ENCODE peak calls at places on chromosome 7, in ten cellular contexts. One of them, this sample, is unnamed.

GRCh38 chr7:21355406-21355874 is 72.4 kb upstream of the SP4 start:
- DNase-seq in breast epithelium: no peak
- DNase-seq in endothelial cell: no peak
- DNase-seq in A549: no peak
- DNase-seq in foreskin keratinocyte: no peak
- DNase-seq in Caco-2: no peak
- DNase-seq in Panc1: no peak
- DNase-seq in nephron progenitor cell: no peak
- DNase-seq in esophagus squamous epithelium: no peak
- DNase-seq in ascending aorta: no peak
- DNase-seq in this sample: peak; percentile 82

GRCh38 chr7:94396044-94396443 is 1.3 kb downstream of the COL1A2 start:
- DNase-seq in breast epithelium: no peak
- DNase-seq in endothelial cell: no peak
- DNase-seq in A549: no peak
- DNase-seq in foreskin keratinocyte: no peak
- DNase-seq in Caco-2: no peak
- DNase-seq in Panc1: no peak
- DNase-seq in nephron progenitor cell: no peak
- DNase-seq in esophagus squamous epithelium: no peak
- DNase-seq in ascending aorta: no peak
- DNase-seq in this sample: no peak

GRCh38 chr7:68868975-68869374 is 729.3 kb upstream of the AUTS2 start:
- DNase-seq in breast epithelium: no peak
- DNase-seq in endothelial cell: no peak
- DNase-seq in A549: no peak
- DNase-seq in foreskin keratinocyte: no peak
- DNase-seq in Caco-2: no peak
- DNase-seq in Panc1: no peak
- DNase-seq in nephron progenitor cell: no peak
- DNase-seq in esophagus squamous epithelium: no peak
- DNase-seq in ascending aorta: no peak
- DNase-seq in this sample: no peak

GRCh38 chr7:47755248-47755647 is 173.3 kb upstream of the TNS3 start:
- DNase-seq in breast epithelium: no peak
- DNase-seq in endothelial cell: no peak
- DNase-seq in A549: no peak
- DNase-seq in foreskin keratinocyte: no peak
- DNase-seq in Caco-2: no peak
- DNase-seq in Panc1: no peak
- DNase-seq in nephron progenitor cell: no peak
- DNase-seq in esophagus squamous epithelium: no peak
- DNase-seq in ascending aorta: no peak
- DNase-seq in this sample: no peak

GRCh38 chr7:159127691-159128642 is 16.7 kb downstream of the VIPR2 start:
- DNase-seq in breast epithelium: no peak
- DNase-seq in endothelial cell: no peak
- DNase-seq in A549: no peak
- DNase-seq in foreskin keratinocyte: no peak
- DNase-seq in Caco-2: no peak
- DNase-seq in Panc1: no peak
- DNase-seq in nephron progenitor cell: no peak
- DNase-seq in esophagus squamous epithelium: no peak
- DNase-seq in ascending aorta: no peak
- DNase-seq in this sample: no peak

GRCh38 chr7:131498237-131498885 is 58.1 kb downstream of the PODXL start:
- DNase-seq in breast epithelium: no peak
- DNase-seq in endothelial cell: no peak
- DNase-seq in A549: no peak
- DNase-seq in foreskin keratinocyte: no peak
- DNase-seq in Caco-2: no peak
- DNase-seq in Panc1: no peak
- DNase-seq in nephron progenitor cell: no peak
- DNase-seq in esophagus squamous epithelium: no peak
- DNase-seq in ascending aorta: no peak
- DNase-seq in this sample: no peak

GRCh38 chr7:33186187-33186586 is 56.8 kb downstream of the BBS9 start:
- DNase-seq in breast epithelium: no peak
- DNase-seq in endothelial cell: no peak
- DNase-seq in A549: no peak
- DNase-seq in foreskin keratinocyte: peak; percentile 35
- DNase-seq in Caco-2: no peak
- DNase-seq in Panc1: no peak
- DNase-seq in nephron progenitor cell: no peak
- DNase-seq in esophagus squamous epithelium: no peak
- DNase-seq in ascending aorta: no peak
- DNase-seq in this sample: no peak

GRCh38 chr7:129768614-129769399 is 157.3 kb downstream of the NRF1 start:
- DNase-seq in breast epithelium: no peak
- DNase-seq in endothelial cell: no peak
- DNase-seq in A549: no peak
- DNase-seq in foreskin keratinocyte: no peak
- DNase-seq in Caco-2: no peak
- DNase-seq in Panc1: no peak
- DNase-seq in nephron progenitor cell: no peak
- DNase-seq in esophagus squamous epithelium: no peak
- DNase-seq in ascending aorta: no peak
- DNase-seq in this sample: no peak

GRCh38 chr7:128351296-128352123 is 7.8 kb upstream of the RBM28 start:
- DNase-seq in breast epithelium: no peak
- DNase-seq in endothelial cell: no peak
- DNase-seq in A549: no peak
- DNase-seq in foreskin keratinocyte: no peak
- DNase-seq in Caco-2: no peak
- DNase-seq in Panc1: no peak
- DNase-seq in nephron progenitor cell: no peak
- DNase-seq in esophagus squamous epithelium: no peak
- DNase-seq in ascending aorta: no peak
- DNase-seq in this sample: no peak

GRCh38 chr7:23247602-23248335 is 1.2 kb downstream of the GPNMB start:
- DNase-seq in breast epithelium: no peak
- DNase-seq in endothelial cell: peak; percentile 17
- DNase-seq in A549: no peak
- DNase-seq in foreskin keratinocyte: no peak
- DNase-seq in Caco-2: no peak
- DNase-seq in Panc1: no peak
- DNase-seq in nephron progenitor cell: no peak
- DNase-seq in esophagus squamous epithelium: no peak
- DNase-seq in ascending aorta: no peak
- DNase-seq in this sample: no peak

GRCh38 chr7:138459300-138460175 is 521 bp upstream of the TRIM24 start:
- DNase-seq in breast epithelium: peak; percentile 97
- DNase-seq in endothelial cell: peak; percentile 97
- DNase-seq in A549: peak; percentile 97
- DNase-seq in foreskin keratinocyte: peak; percentile 94
- DNase-seq in Caco-2: peak; percentile 98
- DNase-seq in Panc1: peak; percentile 97
- DNase-seq in nephron progenitor cell: peak; percentile 98
- DNase-seq in esophagus squamous epithelium: peak; percentile 87
- DNase-seq in ascending aorta: peak; percentile 93
- DNase-seq in this sample: peak; percentile 99
- TF ChIP-seq CTCF in breast epithelium: peak; percentile 62
- TF ChIP-seq CTCF in endothelial cell: no peak
- TF ChIP-seq CTCF in A549: no peak
- TF ChIP-seq CTCF in foreskin keratinocyte: peak; percentile 32
- TF ChIP-seq CTCF in Caco-2: peak; percentile 41
- TF ChIP-seq CTCF in Panc1: no peak
- TF ChIP-seq CTCF in nephron progenitor cell: no peak
- TF ChIP-seq CTCF in esophagus squamous epithelium: peak; percentile 36
- TF ChIP-seq CTCF in ascending aorta: peak; percentile 19
- TF ChIP-seq CTCF in this sample: peak; percentile 38

GRCh38 chr7:36441344-36442022 is 51.8 kb downstream of the ANLN start:
- DNase-seq in breast epithelium: no peak
- DNase-seq in endothelial cell: no peak
- DNase-seq in A549: no peak
- DNase-seq in foreskin keratinocyte: no peak
- DNase-seq in Caco-2: no peak
- DNase-seq in Panc1: no peak
- DNase-seq in nephron progenitor cell: no peak
- DNase-seq in esophagus squamous epithelium: no peak
- DNase-seq in ascending aorta: no peak
- DNase-seq in this sample: no peak
- TF ChIP-seq CTCF in breast epithelium: no peak
- TF ChIP-seq CTCF in endothelial cell: no peak
- TF ChIP-seq CTCF in A549: no peak
- TF ChIP-seq CTCF in foreskin keratinocyte: no peak
- TF ChIP-seq CTCF in Caco-2: no peak
- TF ChIP-seq CTCF in Panc1: no peak
- TF ChIP-seq CTCF in nephron progenitor cell: no peak
- TF ChIP-seq CTCF in esophagus squamous epithelium: no peak
- TF ChIP-seq CTCF in ascending aorta: no peak
- TF ChIP-seq CTCF in this sample: no peak

GRCh38 chr7:29113384-29114102 is 32.8 kb downstream of the CPVL start:
- DNase-seq in breast epithelium: peak; percentile 31
- DNase-seq in endothelial cell: peak; percentile 25
- DNase-seq in A549: peak; percentile 15
- DNase-seq in foreskin keratinocyte: peak; percentile 94
- DNase-seq in Caco-2: peak; percentile 70
- DNase-seq in Panc1: peak; percentile 13
- DNase-seq in nephron progenitor cell: no peak
- DNase-seq in esophagus squamous epithelium: no peak
- DNase-seq in ascending aorta: no peak
- DNase-seq in this sample: peak; percentile 82
- TF ChIP-seq CTCF in breast epithelium: peak; percentile 14
- TF ChIP-seq CTCF in endothelial cell: no peak
- TF ChIP-seq CTCF in A549: peak; percentile 47
- TF ChIP-seq CTCF in foreskin keratinocyte: peak; percentile 65
- TF ChIP-seq CTCF in Caco-2: no peak
- TF ChIP-seq CTCF in Panc1: peak; percentile 71
- TF ChIP-seq CTCF in nephron progenitor cell: peak; percentile 22
- TF ChIP-seq CTCF in esophagus squamous epithelium: peak; percentile 7
- TF ChIP-seq CTCF in ascending aorta: no peak
- TF ChIP-seq CTCF in this sample: peak; percentile 45

GRCh38 chr7:99531354-99531765 is 20.6 kb downstream of the FAM200A start:
- DNase-seq in breast epithelium: no peak
- DNase-seq in endothelial cell: no peak
- DNase-seq in A549: no peak
- DNase-seq in foreskin keratinocyte: no peak
- DNase-seq in Caco-2: no peak
- DNase-seq in Panc1: no peak
- DNase-seq in nephron progenitor cell: no peak
- DNase-seq in esophagus squamous epithelium: no peak
- DNase-seq in ascending aorta: no peak
- DNase-seq in this sample: no peak

GRCh38 chr7:99521399-99521798 is 16.9 kb downstream of the ZKSCAN5 start:
- DNase-seq in breast epithelium: no peak
- DNase-seq in endothelial cell: no peak
- DNase-seq in A549: no peak
- DNase-seq in foreskin keratinocyte: no peak
- DNase-seq in Caco-2: no peak
- DNase-seq in Panc1: no peak
- DNase-seq in nephron progenitor cell: no peak
- DNase-seq in esophagus squamous epithelium: no peak
- DNase-seq in ascending aorta: no peak
- DNase-seq in this sample: no peak

DNA sequence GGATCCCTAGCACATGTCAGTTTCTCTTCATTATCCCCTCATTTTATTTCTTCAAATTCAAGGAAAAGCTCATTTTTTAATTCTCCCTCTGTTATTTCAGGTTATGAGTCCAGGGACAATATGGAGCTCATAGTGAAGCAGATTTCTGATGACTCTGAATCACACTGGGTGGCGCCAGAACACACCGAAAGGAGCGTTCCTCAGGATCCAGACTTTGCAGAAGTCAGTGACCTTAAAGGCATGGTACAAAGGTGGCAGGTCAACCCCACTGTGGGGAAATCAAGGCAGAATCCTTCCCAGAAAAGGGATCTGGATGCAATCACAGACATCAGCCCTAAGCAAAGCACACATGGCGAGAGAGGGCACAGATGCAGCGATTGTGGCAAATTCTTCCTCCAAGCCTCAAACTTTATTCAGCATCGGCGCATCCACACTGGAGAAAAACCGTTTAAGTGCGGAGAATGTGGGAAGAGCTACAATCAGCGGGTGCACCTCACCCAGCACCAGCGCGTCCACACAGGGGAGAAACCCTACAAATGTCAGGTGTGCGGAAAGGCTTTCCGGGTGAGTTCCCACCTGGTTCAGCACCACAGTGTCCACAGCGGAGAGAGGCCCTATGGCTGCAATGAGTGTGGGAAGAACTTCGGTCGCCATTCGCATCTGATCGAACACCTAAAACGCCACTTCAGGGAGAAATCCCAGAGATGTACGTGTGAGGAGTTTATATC is 21.4 kb downstream of the ZKSCAN5 start:
- DNase-seq in breast epithelium: no peak
- DNase-seq in endothelial cell: peak; percentile 24
- DNase-seq in A549: no peak
- DNase-seq in foreskin keratinocyte: no peak
- DNase-seq in Caco-2: no peak
- DNase-seq in Panc1: no peak
- DNase-seq in nephron progenitor cell: no peak
- DNase-seq in esophagus squamous epithelium: no peak
- DNase-seq in ascending aorta: no peak
- DNase-seq in this sample: no peak
- TF ChIP-seq CTCF in breast epithelium: no peak
- TF ChIP-seq CTCF in endothelial cell: no peak
- TF ChIP-seq CTCF in A549: no peak
- TF ChIP-seq CTCF in foreskin keratinocyte: peak; percentile 62
- TF ChIP-seq CTCF in Caco-2: peak; percentile 54
- TF ChIP-seq CTCF in Panc1: no peak
- TF ChIP-seq CTCF in nephron progenitor cell: no peak
- TF ChIP-seq CTCF in esophagus squamous epithelium: peak; percentile 10
- TF ChIP-seq CTCF in ascending aorta: no peak
- TF ChIP-seq CTCF in this sample: peak; percentile 29

This sample was measured in MM.1S.